ENCODE peak calls at places on chromosomes 6 and 20, in five cellular contexts. One of them, this sample, is unnamed.

GRCh38 chr20:11091496-11091895 is 417.7 kb upstream of the JAG1 start:
- DNase-seq in colonic mucosa: no peak
- DNase-seq in heart left ventricle: no peak
- DNase-seq in brain microvascular endothelial cell: no peak
- DNase-seq in IMR-90: no peak
- DNase-seq in this sample: no peak

GRCh38 chr6:43495409-43495941 is 14.7 kb downstream of the LRRC73 start:
- DNase-seq in heart left ventricle: no peak
- DNase-seq in colonic mucosa: no peak
- DNase-seq in IMR-90: no peak
- DNase-seq in brain microvascular endothelial cell: no peak
- DNase-seq in this sample: peak; percentile 53

GRCh38 chr20:23084845-23085355 is 1.2 kb downstream of the CD93 start:
- DNase-seq in IMR-90: no peak
- DNase-seq in colonic mucosa: no peak
- DNase-seq in heart left ventricle: peak; percentile 75
- DNase-seq in brain microvascular endothelial cell: no peak
- DNase-seq in this sample: no peak

GRCh38 chr20:57269148-57269984 is 2.9 kb upstream of the BMP7 start:
- DNase-seq in heart left ventricle: no peak
- DNase-seq in colonic mucosa: no peak
- DNase-seq in brain microvascular endothelial cell: no peak
- DNase-seq in IMR-90: no peak
- DNase-seq in this sample: no peak

GRCh38 chr6:56643379-56644089 is 845 bp upstream of the DST start:
- DNase-seq in brain microvascular endothelial cell: no peak
- DNase-seq in IMR-90: no peak
- DNase-seq in colonic mucosa: no peak
- DNase-seq in heart left ventricle: no peak
- DNase-seq in this sample: no peak

GRCh38 chr6:77979204-77979603 is 326.4 kb downstream of the MEI4 start:
- DNase-seq in brain microvascular endothelial cell: no peak
- DNase-seq in heart left ventricle: no peak
- DNase-seq in IMR-90: no peak
- DNase-seq in colonic mucosa: no peak
- DNase-seq in this sample: no peak

GRCh38 chr20:21607971-21608735 is 94.3 kb upstream of the NKX2-2 start:
- DNase-seq in brain microvascular endothelial cell: no peak
- DNase-seq in IMR-90: no peak
- DNase-seq in colonic mucosa: no peak
- DNase-seq in heart left ventricle: no peak
- DNase-seq in this sample: no peak

GRCh38 chr6:37127961-37128862 is 41.7 kb upstream of the PIM1 start:
- DNase-seq in colonic mucosa: peak; percentile 45
- DNase-seq in brain microvascular endothelial cell: peak; percentile 57
- DNase-seq in IMR-90: peak; percentile 74
- DNase-seq in heart left ventricle: no peak
- DNase-seq in this sample: no peak

GRCh38 chr6:36196049-36196879 is at the start of gene BRPF3:
- DNase-seq in heart left ventricle: peak; percentile 92
- DNase-seq in IMR-90: peak; percentile 67
- DNase-seq in brain microvascular endothelial cell: peak; percentile 42
- DNase-seq in colonic mucosa: peak; percentile 78
- DNase-seq in this sample: peak; percentile 74

GRCh38 chr6:38225766-38226165 is 406.2 kb downstream of the ZFAND3 start:
- DNase-seq in colonic mucosa: no peak
- DNase-seq in brain microvascular endothelial cell: no peak
- DNase-seq in IMR-90: no peak
- DNase-seq in heart left ventricle: no peak
- DNase-seq in this sample: no peak

GRCh38 chr20:610130-611046 is at the start of gene TCF15:
- DNase-seq in heart left ventricle: peak; percentile 84
- DNase-seq in colonic mucosa: no peak
- DNase-seq in IMR-90: no peak
- DNase-seq in brain microvascular endothelial cell: peak; percentile 4
- DNase-seq in this sample: peak; percentile 91

GRCh38 chr6:131096786-131097185 is 33.7 kb upstream of the EPB41L2 start:
- DNase-seq in colonic mucosa: no peak
- DNase-seq in IMR-90: no peak
- DNase-seq in heart left ventricle: no peak
- DNase-seq in brain microvascular endothelial cell: no peak
- DNase-seq in this sample: no peak

GRCh38 chr20:34311118-34312023 is 8.2 kb upstream of the AHCY start:
- DNase-seq in brain microvascular endothelial cell: no peak
- DNase-seq in IMR-90: no peak
- DNase-seq in heart left ventricle: no peak
- DNase-seq in colonic mucosa: peak; percentile 95
- DNase-seq in this sample: no peak
- TF ChIP-seq CTCF in brain microvascular endothelial cell: peak; percentile 36
- TF ChIP-seq CTCF in IMR-90: no peak
- TF ChIP-seq CTCF in heart left ventricle: peak; percentile 18
- TF ChIP-seq CTCF in colonic mucosa: no peak
- TF ChIP-seq CTCF in this sample: no peak

GRCh38 chr6:63807056-63807455 is 171.5 kb downstream of the PHF3 start:
- DNase-seq in colonic mucosa: no peak
- DNase-seq in IMR-90: no peak
- DNase-seq in brain microvascular endothelial cell: no peak
- DNase-seq in heart left ventricle: no peak
- DNase-seq in this sample: no peak
- H3K27ac ChIP-seq in colonic mucosa: peak overlapping the region; percentile 28
- H3K27ac ChIP-seq in IMR-90: peak overlapping the region; percentile 83
- H3K27ac ChIP-seq in brain microvascular endothelial cell: peak overlapping the region; percentile 88
- H3K27ac ChIP-seq in heart left ventricle: peak overlapping the region; percentile 84
- H3K27ac ChIP-seq in this sample: no peak overlapping the region

GRCh38 chr6:136863752-136864151 is 41.4 kb downstream of the PEX7 start:
- DNase-seq in IMR-90: no peak
- DNase-seq in brain microvascular endothelial cell: no peak
- DNase-seq in colonic mucosa: no peak
- DNase-seq in heart left ventricle: no peak
- DNase-seq in this sample: no peak
- TF ChIP-seq CTCF in IMR-90: no peak
- TF ChIP-seq CTCF in brain microvascular endothelial cell: no peak
- TF ChIP-seq CTCF in colonic mucosa: no peak
- TF ChIP-seq CTCF in heart left ventricle: no peak
- TF ChIP-seq CTCF in this sample: no peak

GRCh38 chr6:168413856-168414255 is 27.1 kb upstream of the SMOC2 start:
- DNase-seq in colonic mucosa: no peak
- DNase-seq in heart left ventricle: no peak
- DNase-seq in brain microvascular endothelial cell: no peak
- DNase-seq in IMR-90: no peak
- DNase-seq in this sample: no peak
- H3K27ac ChIP-seq in colonic mucosa: no peak overlapping the region
- H3K27ac ChIP-seq in heart left ventricle: no peak overlapping the region
- H3K27ac ChIP-seq in brain microvascular endothelial cell: no peak overlapping the region
- H3K27ac ChIP-seq in IMR-90: no peak overlapping the region
- H3K27ac ChIP-seq in this sample: no peak overlapping the region

GRCh38 chr20:6704132-6704861 is 63.2 kb upstream of the BMP2 start:
- DNase-seq in colonic mucosa: peak; percentile 67
- DNase-seq in heart left ventricle: no peak
- DNase-seq in IMR-90: peak; percentile 75
- DNase-seq in brain microvascular endothelial cell: peak; percentile 76
- DNase-seq in this sample: no peak

GRCh38 chr20:6705106-6705766 is 62.2 kb upstream of the BMP2 start:
- DNase-seq in heart left ventricle: no peak
- DNase-seq in brain microvascular endothelial cell: peak; percentile 67
- DNase-seq in IMR-90: no peak
- DNase-seq in colonic mucosa: no peak
- DNase-seq in this sample: no peak

GRCh38 chr20:6702144-6702543 is 65.3 kb upstream of the BMP2 start:
- DNase-seq in brain microvascular endothelial cell: no peak
- DNase-seq in IMR-90: no peak
- DNase-seq in heart left ventricle: no peak
- DNase-seq in colonic mucosa: no peak
- DNase-seq in this sample: no peak

GRCh38 chr20:6700563-6701328 is 66.7 kb upstream of the BMP2 start:
- DNase-seq in brain microvascular endothelial cell: no peak
- DNase-seq in IMR-90: no peak
- DNase-seq in heart left ventricle: peak; percentile 64
- DNase-seq in colonic mucosa: no peak
- DNase-seq in this sample: no peak

GRCh38 chr20:6703047-6703446 is 64.4 kb upstream of the BMP2 start:
- DNase-seq in colonic mucosa: no peak
- DNase-seq in heart left ventricle: no peak
- DNase-seq in IMR-90: no peak
- DNase-seq in brain microvascular endothelial cell: no peak
- DNase-seq in this sample: no peak
- TF ChIP-seq CTCF in colonic mucosa: no peak
- TF ChIP-seq CTCF in heart left ventricle: no peak
- TF ChIP-seq CTCF in IMR-90: no peak
- TF ChIP-seq CTCF in brain microvascular endothelial cell: no peak
- TF ChIP-seq CTCF in this sample: no peak

GRCh38 chr6:17869010-17869752 is 118.3 kb downstream of the KIF13A start:
- DNase-seq in heart left ventricle: no peak
- DNase-seq in colonic mucosa: no peak
- DNase-seq in brain microvascular endothelial cell: no peak
- DNase-seq in IMR-90: peak; percentile 77
- DNase-seq in this sample: no peak

GRCh38 chr6:17866876-17867444 is 120.5 kb downstream of the KIF13A start:
- DNase-seq in colonic mucosa: no peak
- DNase-seq in heart left ventricle: no peak
- DNase-seq in IMR-90: no peak
- DNase-seq in brain microvascular endothelial cell: no peak
- DNase-seq in this sample: no peak

GRCh38 chr6:17865798-17866725 is 121.4 kb downstream of the KIF13A start:
- DNase-seq in heart left ventricle: peak; percentile 66
- DNase-seq in brain microvascular endothelial cell: peak; percentile 94
- DNase-seq in IMR-90: peak; percentile 95
- DNase-seq in colonic mucosa: peak; percentile 44
- DNase-seq in this sample: peak; percentile 87

GRCh38 chr6:17869753-17870050 is 117.7 kb downstream of the KIF13A start:
- DNase-seq in heart left ventricle: no peak
- DNase-seq in IMR-90: no peak
- DNase-seq in brain microvascular endothelial cell: no peak
- DNase-seq in colonic mucosa: no peak
- DNase-seq in this sample: no peak

DNA sequence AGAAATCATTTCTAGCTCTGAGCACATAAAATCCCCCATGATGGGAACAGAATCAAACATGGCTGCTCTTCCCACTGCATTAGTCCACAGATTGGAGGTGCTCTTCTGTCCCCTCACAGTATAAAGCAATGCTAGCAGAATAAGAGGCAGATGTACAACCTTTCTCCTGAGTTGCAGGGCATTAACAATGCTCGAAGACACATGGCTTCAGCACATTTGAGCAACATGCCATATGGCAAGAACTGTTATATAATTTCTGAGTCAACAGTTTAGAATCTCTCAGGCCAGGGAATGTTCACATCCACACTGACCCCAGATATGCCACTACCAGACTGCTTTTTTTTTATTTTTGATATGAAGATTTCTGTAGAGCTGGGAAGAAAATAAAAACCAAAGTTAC is 119.6 kb downstream of the KIF13A start:
- DNase-seq in colonic mucosa: no peak
- DNase-seq in IMR-90: peak; percentile 81
- DNase-seq in heart left ventricle: no peak
- DNase-seq in brain microvascular endothelial cell: peak; percentile 68
- DNase-seq in this sample: peak; percentile 20
- H3K27ac ChIP-seq in colonic mucosa: no peak overlapping the region
- H3K27ac ChIP-seq in IMR-90: no peak overlapping the region
- H3K27ac ChIP-seq in heart left ventricle: no peak overlapping the region
- H3K27ac ChIP-seq in brain microvascular endothelial cell: peak overlapping the region; percentile 20
- H3K27ac ChIP-seq in this sample: no peak overlapping the region

GRCh38 chr6:167713088-167713475 is 113.6 kb upstream of the AFDN start:
- DNase-seq in IMR-90: no peak
- DNase-seq in colonic mucosa: no peak
- DNase-seq in heart left ventricle: no peak
- DNase-seq in brain microvascular endothelial cell: no peak
- DNase-seq in this sample: no peak
- TF ChIP-seq CTCF in IMR-90: no peak
- TF ChIP-seq CTCF in colonic mucosa: no peak
- TF ChIP-seq CTCF in heart left ventricle: no peak
- TF ChIP-seq CTCF in brain microvascular endothelial cell: no peak
- TF ChIP-seq CTCF in this sample: no peak

This sample was measured in RWPE1.